ENCODE peak calls at places on chromosome 12, in five cellular contexts. Z is lung, A is transverse colon, P is vagina, I is fibroblast of lung. G is an unnamed sample.
A peak's percentile ranks its signal among the peaks of the same experiment; 100 is the strongest.

GRCh38 chr12:29676676-29677075 is 107.1 kb downstream of the TMTC1 start:
- DNase-seq in P (no peak), Z (no peak), I (no peak), A (no peak), G (no peak)

GRCh38 chr12:117671734-117672133 is 297.1 kb downstream of the KSR2 start:
- DNase-seq in I (no peak), A (no peak), P (no peak), Z (no peak), G (peak; percentile 29)

GRCh38 chr12:48629541-48629940 is 52.5 kb downstream of the KANSL2 start:
- DNase-seq in P (no peak), I (no peak), Z (no peak), A (no peak), G (no peak)

GRCh38 chr12:117857632-117858274 is 111.0 kb downstream of the KSR2 start:
- DNase-seq in I (peak; percentile 28), P (no peak), Z (peak; percentile 56), A (peak; percentile 45), G (peak; percentile 41)

GRCh38 chr12:31897791-31898503 is 61.3 kb upstream of the RESF1 start:
- DNase-seq in Z (no peak), A (peak; percentile 22), I (no peak), P (no peak), G (no peak)

GRCh38 chr12:45192041-45192695 is 23.7 kb upstream of the ANO6 start:
- DNase-seq in I (peak; percentile 48), A (no peak), Z (no peak), P (no peak), G (peak; percentile 50)

GRCh38 chr12:81778719-81779118 is 19.6 kb upstream of the PPFIA2 start:
- DNase-seq in A (no peak), P (no peak), I (no peak), Z (no peak), G (no peak)

GRCh38 chr12:80648866-80649265 is 58.6 kb upstream of the MYF6 start:
- DNase-seq in I (peak; percentile 78), Z (no peak), P (no peak), A (no peak), G (peak; percentile 12)

GRCh38 chr12:79071498-79071897 is 206.9 kb downstream of the SYT1 start:
- DNase-seq in A (no peak), I (no peak), P (no peak), Z (no peak), G (no peak)

GRCh38 chr12:1844223-1844622 is 23.9 kb downstream of the LRTM2 start:
- DNase-seq in Z (no peak), P (no peak), A (peak; percentile 2), I (no peak), G (no peak)

GRCh38 chr12:78795934-78796445 is 68.6 kb upstream of the SYT1 start:
- DNase-seq in Z (no peak), A (no peak), I (no peak), P (no peak), G (peak; percentile 1)

GRCh38 chr12:52813885-52814709 is at the start of gene KRT4:
- DNase-seq in I (no peak), Z (no peak), P (no peak), A (no peak), G (no peak)

GRCh38 chr12:70661762-70662161 is 24.5 kb upstream of the PTPRB start:
- DNase-seq in I (peak; percentile 6), Z (no peak), A (no peak), P (no peak), G (no peak)

GRCh38 chr12:95922231-95922630 is 20.2 kb downstream of the CCDC38 start:
- DNase-seq in I (no peak), Z (no peak), P (no peak), A (no peak), G (no peak)

GRCh38 chr12:52278931-52279682 is 4.7 kb downstream of the KRT86 start:
- DNase-seq in Z (peak; percentile 73), I (peak; percentile 76), A (peak; percentile 81), P (peak; percentile 93), G (peak; percentile 82)

GRCh38 chr12:132439333-132439904 is 50.5 kb upstream of the FBRSL1 start:
- DNase-seq in Z (no peak), A (no peak), I (no peak), P (no peak), G (no peak)

GRCh38 chr12:25775968-25776367 is 182.5 kb upstream of the RASSF8 start:
- DNase-seq in P (no peak), I (no peak), A (no peak), Z (no peak), G (no peak)

GRCh38 chr12:58922849-58923248 is 2.5 kb upstream of the LRIG3 start:
- DNase-seq in I (peak; percentile 80), Z (no peak), P (no peak), A (no peak), G (no peak)

GRCh38 chr12:63841611-63842010 is 2.9 kb upstream of the SRGAP1 start:
- DNase-seq in P (no peak), I (peak; percentile 59), Z (no peak), A (no peak), G (no peak)

GRCh38 chr12:111412830-111413441 is 7.2 kb downstream of the SH2B3 start:
- DNase-seq in P (no peak), Z (no peak), A (no peak), I (no peak), G (no peak)

GRCh38 chr12:117882603-117883184 is 86.1 kb downstream of the KSR2 start:
- DNase-seq in A (no peak), P (no peak), I (no peak), Z (no peak), G (no peak)

GRCh38 chr12:116718578-116719454 is 19.1 kb downstream of the SPRING1 start:
- DNase-seq in A (no peak), P (no peak), I (peak; percentile 22), Z (no peak), G (no peak)

GRCh38 chr12:130486891-130487416 is 149.3 kb downstream of the PIWIL1 start:
- DNase-seq in Z (no peak), I (no peak), P (no peak), A (no peak), G (no peak)

GRCh38 chr12:115990241-115990640 is 287.3 kb downstream of the MED13L start:
- DNase-seq in Z (no peak), I (no peak), A (no peak), P (no peak), G (no peak)

GRCh38 chr12:65811968-65812700 is 12.1 kb upstream of the HMGA2 start:
- DNase-seq in Z (no peak), P (no peak), I (peak; percentile 28), A (no peak), G (no peak)

GRCh38 chr12:91109148-91109564 is 2.1 kb downstream of the LUM start:
- DNase-seq in Z (peak; percentile 49), P (no peak), I (peak; percentile 67), A (peak; percentile 70), G (no peak)

GRCh38 chr12:58583956-58584355 is 336.3 kb downstream of the LRIG3 start:
- DNase-seq in A (no peak), I (no peak), Z (no peak), P (no peak), G (no peak)

GRCh38 chr12:27614866-27615265 is 81.4 kb upstream of the REP15 start:
- DNase-seq in P (no peak), A (no peak), Z (no peak), I (no peak), G (no peak)
- H3K27ac ChIP-seq in P (no peak overlapping the region), A (no peak overlapping the region), Z (no peak overlapping the region), I (no peak overlapping the region), G (no peak overlapping the region)

GRCh38 chr12:28026701-28027100 is 54.2 kb upstream of the PTHLH start:
- DNase-seq in P (no peak), A (no peak), Z (no peak), I (no peak), G (peak; percentile 17)

GRCh38 chr12:28021704-28022103 is 49.2 kb upstream of the PTHLH start:
- DNase-seq in Z (no peak), I (no peak), A (no peak), P (no peak), G (peak; percentile 36)

GRCh38 chr12:28023156-28023887 is 50.8 kb upstream of the PTHLH start:
- DNase-seq in P (no peak), A (no peak), I (peak; percentile 87), Z (no peak), G (peak; percentile 74)

GRCh38 chr12:28025821-28026505 is 53.4 kb upstream of the PTHLH start:
- DNase-seq in Z (no peak), I (no peak), P (no peak), A (no peak), G (no peak)

DNA sequence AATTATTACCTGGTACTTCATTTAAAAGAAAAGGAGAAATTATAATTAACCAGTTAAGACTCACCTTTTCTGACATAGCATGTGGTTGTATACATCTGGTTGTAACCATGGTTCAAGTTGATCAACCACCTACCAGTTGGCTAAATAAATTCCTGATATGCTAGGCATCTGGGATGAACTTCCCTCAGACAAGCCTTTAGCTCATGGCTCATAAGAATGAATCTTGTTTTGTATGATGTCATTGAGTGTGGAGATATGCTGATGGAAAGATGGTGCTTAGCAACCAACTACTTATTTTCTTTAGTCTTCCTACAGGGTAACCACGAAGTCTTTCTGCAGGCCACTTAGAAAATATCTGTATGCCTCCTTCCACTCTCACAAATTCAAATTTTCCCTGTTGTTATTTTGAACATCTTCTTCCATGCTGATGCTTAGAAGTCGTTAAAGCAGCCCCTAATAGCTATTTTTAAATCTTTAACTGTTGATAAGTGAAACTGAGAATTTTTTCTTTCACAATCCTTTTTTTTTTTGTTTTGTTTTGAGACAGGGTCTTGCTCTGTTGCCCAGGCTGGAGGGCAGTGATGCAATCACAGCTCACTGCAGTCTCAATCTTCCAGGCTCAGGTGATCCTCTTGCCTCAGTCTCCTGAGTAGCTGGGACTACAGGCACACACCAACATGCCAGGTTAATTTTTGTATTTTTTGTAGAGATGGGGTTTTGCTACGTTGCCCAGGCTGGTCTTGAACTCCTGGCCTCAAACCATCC is 51.9 kb upstream of the PTHLH start:
- DNase-seq in I (peak; percentile 45), A (no peak), Z (no peak), P (no peak), G (peak; percentile 30)
- H3K27ac ChIP-seq in I (peak overlapping the region; percentile 89), A (no peak overlapping the region), Z (no peak overlapping the region), P (no peak overlapping the region), G (no peak overlapping the region)

DNA sequence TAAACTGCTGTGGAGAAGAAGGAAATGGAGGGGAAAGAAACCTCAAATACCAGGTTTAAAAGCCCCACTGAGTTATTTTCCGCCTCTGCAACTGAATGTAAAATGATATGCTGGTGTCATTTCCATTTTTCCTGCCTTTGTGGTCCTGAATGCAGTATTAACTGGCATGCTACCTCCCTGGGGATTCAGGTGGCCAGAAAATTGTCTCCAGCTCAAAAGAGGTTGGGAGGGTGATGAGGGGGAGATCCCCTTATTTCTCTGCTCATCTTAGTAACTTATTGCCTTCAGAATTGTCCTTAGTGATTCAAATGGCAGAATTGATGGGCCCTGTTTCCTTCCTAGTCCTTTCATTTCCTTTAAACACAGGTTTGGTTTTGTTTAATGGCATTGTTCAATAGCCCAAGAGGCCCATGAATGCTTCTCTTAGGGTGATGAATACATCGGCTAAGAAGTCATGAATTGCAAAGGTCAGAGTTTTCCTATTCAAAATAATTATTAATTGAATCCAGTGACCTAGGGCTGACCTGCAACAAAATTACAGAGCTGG is 207.0 kb downstream of the SLC41A2 start:
- DNase-seq in A (no peak), I (no peak), Z (no peak), P (peak; percentile 19), G (no peak)
- H3K27ac ChIP-seq in A (no peak overlapping the region), I (no peak overlapping the region), Z (no peak overlapping the region), P (no peak overlapping the region), G (no peak overlapping the region)

DNA sequence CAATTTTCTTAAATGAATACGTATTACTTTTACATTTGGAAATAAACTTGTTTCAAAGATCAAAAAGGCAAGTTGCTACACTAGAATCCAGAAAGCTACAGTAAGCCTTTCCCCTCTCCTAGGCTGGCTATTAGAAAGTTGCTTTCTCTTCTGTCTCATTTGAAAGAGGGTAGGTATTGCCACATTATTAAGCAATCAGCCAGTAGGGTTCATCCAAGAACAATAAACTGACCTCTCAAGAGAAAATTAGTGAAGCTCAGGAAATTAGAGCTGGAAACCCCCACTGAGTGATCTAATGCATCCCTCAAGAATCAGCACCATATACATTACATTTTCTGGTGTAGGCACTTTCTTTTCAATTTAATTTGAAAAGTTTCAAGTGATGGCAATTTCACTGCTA is 4.5 kb upstream of the TMEM233 start:
- DNase-seq in P (no peak), A (no peak), Z (no peak), I (peak; percentile 9), G (no peak)
- H3K27ac ChIP-seq in P (no peak overlapping the region), A (no peak overlapping the region), Z (no peak overlapping the region), I (no peak overlapping the region), G (no peak overlapping the region)